ENCODE peak calls at places on chromosome 13, in ten cellular contexts. K, H, P, B, N, J, U, E, W and M are unnamed samples.

GRCh38 chr13:108227651-108228272 is 9.6 kb downstream of the ABHD13 start:
- DNase-seq in K (no peak), H (no peak), P (no peak), B (no peak), N (no peak), J (no peak), U (peak; percentile 21), E (peak; percentile 41), W (no peak), M (no peak)

GRCh38 chr13:108902557-108903155 is 273.2 kb downstream of the MYO16 start:
- DNase-seq in K (no peak), H (no peak), P (no peak), B (no peak), N (no peak), J (no peak), U (peak; percentile 26), E (no peak), W (no peak), M (no peak)

GRCh38 chr13:93925976-93926375 is 553.5 kb downstream of the DCT start:
- DNase-seq in K (no peak), H (no peak), P (no peak), B (no peak), N (no peak), J (no peak), U (no peak), E (no peak), W (no peak), M (no peak)

GRCh38 chr13:110484290-110485048 is 77.1 kb downstream of the RAB20 start:
- DNase-seq in K (no peak), H (no peak), P (no peak), B (no peak), N (no peak), J (no peak), U (no peak), E (no peak), W (no peak), M (no peak)

GRCh38 chr13:57353831-57354230 is 186.8 kb downstream of the PRR20E start:
- DNase-seq in K (no peak), H (no peak), P (no peak), B (no peak), N (no peak), J (no peak), U (no peak), E (no peak), W (no peak), M (no peak)

GRCh38 chr13:104757712-104758111 is 1691.5 kb upstream of the SLC10A2 start:
- DNase-seq in K (no peak), H (no peak), P (no peak), B (no peak), N (no peak), J (no peak), U (no peak), E (no peak), W (no peak), M (no peak)

GRCh38 chr13:114101831-114102520 is 30.4 kb downstream of the RASA3 start:
- DNase-seq in K (no peak), H (no peak), P (no peak), B (no peak), N (no peak), J (peak; percentile 24), U (no peak), E (no peak), W (no peak), M (no peak)

GRCh38 chr13:74210693-74211393 is 76.6 kb upstream of the KLF12 start:
- DNase-seq in K (peak; percentile 64), H (no peak), P (no peak), B (no peak), N (no peak), J (no peak), U (peak; percentile 8), E (no peak), W (peak; percentile 89), M (no peak)

GRCh38 chr13:30900952-30901749 is 4.9 kb upstream of the MEDAG start:
- DNase-seq in K (no peak), H (no peak), P (no peak), B (no peak), N (no peak), J (no peak), U (no peak), E (no peak), W (no peak), M (no peak)

GRCh38 chr13:100340865-100341264 is 247.7 kb downstream of the GGACT start:
- DNase-seq in K (no peak), H (no peak), P (no peak), B (no peak), N (no peak), J (no peak), U (no peak), E (no peak), W (no peak), M (no peak)

GRCh38 chr13:66803759-66804456 is 426.2 kb downstream of the PCDH9 start:
- DNase-seq in K (no peak), H (no peak), P (no peak), B (no peak), N (no peak), J (no peak), U (no peak), E (no peak), W (no peak), M (no peak)

GRCh38 chr13:101523732-101524131 is 71.3 kb downstream of the ITGBL1 start:
- DNase-seq in K (peak; percentile 32), H (no peak), P (no peak), B (peak; percentile 26), N (no peak), J (peak; percentile 28), U (no peak), E (no peak), W (peak; percentile 74), M (no peak)

GRCh38 chr13:112828756-112829155 is 138.9 kb downstream of the ATP11A start:
- DNase-seq in K (no peak), H (no peak), P (no peak), B (no peak), N (no peak), J (no peak), U (no peak), E (no peak), W (no peak), M (no peak)

GRCh38 chr13:95571941-95572340 is 19.4 kb downstream of the CLDN10 start:
- DNase-seq in K (no peak), H (no peak), P (no peak), B (no peak), N (no peak), J (no peak), U (no peak), E (no peak), W (no peak), M (no peak)

GRCh38 chr13:26646603-26647002 is 89.1 kb downstream of the WASF3 start:
- DNase-seq in K (no peak), H (no peak), P (no peak), B (no peak), N (no peak), J (no peak), U (no peak), E (no peak), W (no peak), M (no peak)

GRCh38 chr13:110138700-110139036 is 168.3 kb downstream of the COL4A1 start:
- DNase-seq in K (no peak), H (no peak), P (no peak), B (no peak), N (no peak), J (no peak), U (no peak), E (no peak), W (no peak), M (no peak)

GRCh38 chr13:95298971-95299627 is 2.2 kb downstream of the ABCC4 start:
- DNase-seq in K (peak; percentile 53), H (no peak), P (no peak), B (no peak), N (no peak), J (no peak), U (peak; percentile 74), E (peak; percentile 4), W (peak; percentile 54), M (no peak)

GRCh38 chr13:75836441-75836840 is 200.3 kb downstream of the LMO7 start:
- DNase-seq in K (no peak), H (no peak), P (no peak), B (no peak), N (no peak), J (no peak), U (no peak), E (no peak), W (no peak), M (no peak)

GRCh38 chr13:21043898-21044297 is 17.5 kb downstream of the LATS2 start:
- DNase-seq in K (peak; percentile 72), H (no peak), P (no peak), B (no peak), N (no peak), J (no peak), U (no peak), E (no peak), W (no peak), M (no peak)

GRCh38 chr13:109180905-109181425 is 551.6 kb downstream of the MYO16 start:
- DNase-seq in K (peak; percentile 65), H (no peak), P (no peak), B (peak; percentile 27), N (no peak), J (no peak), U (no peak), E (no peak), W (peak; percentile 53), M (no peak)

GRCh38 chr13:44795176-44795575 is 194.1 kb downstream of the NUFIP1 start:
- DNase-seq in K (no peak), H (no peak), P (no peak), B (no peak), N (no peak), J (no peak), U (no peak), E (no peak), W (no peak), M (no peak)

GRCh38 chr13:40673061-40673397 is 6.6 kb upstream of the FOXO1 start:
- DNase-seq in K (no peak), H (no peak), P (no peak), B (no peak), N (no peak), J (no peak), U (no peak), E (no peak), W (no peak), M (no peak)

GRCh38 chr13:114100446-114101320 is 31.7 kb downstream of the RASA3 start:
- DNase-seq in K (no peak), H (no peak), P (no peak), B (no peak), N (no peak), J (peak; percentile 21), U (no peak), E (no peak), W (no peak), M (no peak)

GRCh38 chr13:113002206-113002821 is 33.3 kb downstream of the MCF2L start:
- DNase-seq in K (no peak), H (no peak), P (no peak), B (no peak), N (no peak), J (no peak), U (no peak), E (no peak), W (peak; percentile 34), M (no peak)

GRCh38 chr13:21405309-21405708 is 53.8 kb downstream of the ZDHHC20 start:
- DNase-seq in K (no peak), H (no peak), P (no peak), B (no peak), N (no peak), J (no peak), U (no peak), E (no peak), W (no peak), M (no peak)

GRCh38 chr13:30409911-30410704 is 12.2 kb upstream of the UBE2L5 start:
- DNase-seq in K (peak; percentile 73), H (no peak), P (no peak), B (no peak), N (no peak), J (peak; percentile 36), U (no peak), E (no peak), W (peak; percentile 69), M (no peak)

GRCh38 chr13:32883501-32883900 is 132.7 kb upstream of the KL start:
- DNase-seq in K (no peak), H (no peak), P (no peak), B (no peak), N (no peak), J (no peak), U (peak; percentile 8), E (no peak), W (no peak), M (no peak)